ENCODE peak calls at places on chromosome 6, in eight cellular contexts. E is heart left ventricle, G is A549, V is breast epithelium, R is body of pancreas, H is tibial artery, T is K562, D is left ventricle myocardium inferior. S is an unnamed sample.

GRCh38 chr6:76861403-76861802 is 601.9 kb downstream of the HTR1B start:
- DNase-seq in R (peak), D (no peak), E (no peak), H (no peak), G (no peak), V (no peak), T (no peak), S (no peak)

GRCh38 chr6:43436577-43437282 is 9.4 kb downstream of the ABCC10 start:
- DNase-seq in V (no peak), G (peak), D (no peak), H (no peak), E (no peak), R (peak), T (peak), S (no peak)

GRCh38 chr6:28710466-28711191 is 184.9 kb downstream of the GPX5 start:
- DNase-seq in D (no peak), T (peak), V (no peak), G (peak), E (no peak), R (no peak), H (no peak), S (no peak)

GRCh38 chr6:159170999-159171712 is 2.0 kb downstream of the FNDC1 start:
- DNase-seq in T (no peak), H (no peak), E (peak), R (no peak), V (no peak), G (no peak), D (peak), S (no peak)

GRCh38 chr6:150606258-150607043 is 6.8 kb downstream of the PLEKHG1 start:
- DNase-seq in H (no peak), V (no peak), T (no peak), E (no peak), G (no peak), R (no peak), D (no peak), S (no peak)

GRCh38 chr6:155524249-155524651 is 68.6 kb upstream of the NOX3 start:
- DNase-seq in T (no peak), E (no peak), V (no peak), G (no peak), H (no peak), D (no peak), R (no peak), S (peak)

GRCh38 chr6:100479180-100480035 is 14.7 kb upstream of the SIM1 start:
- DNase-seq in V (no peak), R (no peak), E (no peak), D (no peak), H (no peak), G (no peak), T (peak), S (no peak)

GRCh38 chr6:169263836-169264608 is 10.4 kb upstream of the THBS2 start:
- DNase-seq in H (no peak), E (no peak), G (no peak), T (no peak), R (peak), D (peak), V (no peak), S (peak)

GRCh38 chr6:24122139-24122538 is 3.9 kb upstream of the NRSN1 start:
- DNase-seq in G (no peak), H (no peak), E (no peak), T (no peak), D (no peak), R (no peak), V (no peak), S (no peak)

GRCh38 chr6:11427091-11427739 is 110.3 kb upstream of the TMEM170B start:
- DNase-seq in G (no peak), H (no peak), V (no peak), E (no peak), T (no peak), D (no peak), R (no peak), S (no peak)

GRCh38 chr6:73107016-73107415 is 118.3 kb downstream of the KHDC1L start:
- DNase-seq in R (no peak), T (no peak), H (no peak), D (no peak), G (no peak), E (no peak), V (no peak), S (no peak)

GRCh38 chr6:37618916-37619605 is 78.6 kb downstream of the MDGA1 start:
- DNase-seq in V (no peak), E (no peak), D (no peak), H (no peak), R (no peak), G (no peak), T (no peak), S (no peak)

GRCh38 chr6:148307400-148307799 is 35.2 kb upstream of the SASH1 start:
- DNase-seq in V (no peak), G (no peak), E (no peak), R (no peak), D (no peak), T (no peak), H (no peak), S (no peak)

GRCh38 chr6:167227984-167228383 is 63.1 kb upstream of the UNC93A start:
- DNase-seq in D (no peak), V (no peak), T (no peak), E (no peak), G (no peak), H (no peak), R (no peak), S (no peak)

GRCh38 chr6:55777461-55777860 is 97.9 kb downstream of the BMP5 start:
- DNase-seq in G (no peak), D (no peak), E (no peak), H (no peak), V (no peak), T (no peak), R (no peak), S (no peak)

GRCh38 chr6:91669154-91669903 is 1082.5 kb upstream of the MAP3K7 start:
- DNase-seq in H (no peak), V (no peak), G (no peak), R (no peak), E (no peak), T (no peak), D (no peak), S (no peak)

GRCh38 chr6:74966712-74967111 is 239.1 kb downstream of the COL12A1 start:
- DNase-seq in G (no peak), V (no peak), D (no peak), H (no peak), R (no peak), T (no peak), E (no peak), S (no peak)

GRCh38 chr6:45872827-45873226 is 142.8 kb downstream of the CLIC5 start:
- DNase-seq in G (no peak), D (no peak), T (no peak), H (no peak), E (no peak), R (no peak), V (no peak), S (no peak)

GRCh38 chr6:31660224-31660997 is at the start of gene C6orf47:
- DNase-seq in V (peak), G (peak), T (peak), D (peak), E (peak), H (peak), R (peak), S (no peak)

GRCh38 chr6:37354526-37355384 is 972 bp downstream of the RNF8 start:
- DNase-seq in E (peak), G (peak), R (peak), H (no peak), T (peak), D (peak), V (no peak), S (no peak)

GRCh38 chr6:44859901-44860410 is 468.2 kb upstream of the RUNX2 start:
- DNase-seq in T (no peak), G (no peak), H (no peak), D (no peak), R (no peak), V (no peak), E (no peak), S (no peak)

GRCh38 chr6:122809001-122809400 is 19.9 kb downstream of the SMPDL3A start:
- DNase-seq in G (no peak), V (no peak), H (no peak), T (no peak), D (no peak), E (no peak), R (no peak), S (no peak)

GRCh38 chr6:31615748-31616147 is 714 bp downstream of the AIF1 start:
- DNase-seq in E (no peak), G (no peak), T (peak), H (no peak), D (no peak), V (no peak), R (no peak), S (no peak)

GRCh38 chr6:112802154-112802553 is 455.0 kb downstream of the RFPL4B start:
- DNase-seq in R (no peak), D (no peak), T (no peak), V (no peak), G (no peak), E (no peak), H (no peak), S (peak)

GRCh38 chr6:166167801-166168615 is at the start of gene TBXT:
- DNase-seq in E (no peak), R (no peak), H (no peak), D (no peak), V (no peak), G (peak), T (no peak), S (no peak)
- H3K4me3 ChIP-seq in E (peak), R (peak), H (no peak), D (peak), V (peak), G (peak), T (no peak), S (no peak)

DNA sequence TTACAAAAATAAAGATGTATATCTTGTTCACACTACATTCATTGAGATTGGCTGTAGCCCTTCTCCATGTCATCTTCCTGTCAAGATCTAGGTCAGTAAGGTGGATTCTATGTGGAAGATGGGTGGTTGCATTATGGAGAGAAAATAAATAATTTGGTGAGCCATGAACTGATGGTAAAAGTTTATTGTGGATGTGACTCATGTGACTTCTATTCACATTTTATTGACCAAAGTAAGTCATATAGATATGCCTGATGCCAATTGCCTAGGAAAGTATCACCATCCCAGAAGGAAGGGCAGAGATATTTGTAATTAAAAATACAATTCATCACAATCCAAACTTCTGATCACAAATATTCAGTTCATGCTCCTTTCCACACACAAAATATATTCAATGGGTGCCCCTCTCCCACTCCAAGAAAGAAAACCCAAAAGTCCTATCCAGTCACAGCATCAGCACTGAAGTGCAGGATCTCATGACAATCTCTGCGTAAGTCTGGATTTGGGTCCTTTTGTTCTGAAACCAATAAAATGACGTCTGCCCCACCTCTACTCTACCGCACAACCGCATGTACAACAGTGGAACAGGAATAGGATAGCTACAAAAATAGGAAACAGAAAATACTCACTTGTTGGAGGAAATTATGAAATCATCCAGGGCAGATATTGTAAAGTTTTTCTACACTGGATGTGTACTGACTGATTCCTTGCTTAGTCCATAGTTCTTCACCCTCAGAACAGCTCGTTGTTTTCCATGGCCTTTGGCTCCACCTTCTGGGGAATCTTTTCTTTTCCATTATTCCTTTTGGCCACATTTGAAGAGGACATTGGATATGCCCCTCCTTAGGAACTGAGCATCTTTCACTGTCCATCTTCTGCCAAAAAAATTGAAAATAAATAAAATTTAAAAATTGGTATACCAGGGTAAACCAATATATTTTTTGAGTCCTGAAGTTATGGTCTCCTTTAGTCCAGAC is 16.1 kb upstream of the SLC17A3 start:
- DNase-seq in D (no peak), R (peak), V (no peak), H (no peak), E (no peak), G (no peak), T (peak), S (no peak)
- TF ChIP-seq CTCF in D (peak), R (peak), V (no peak), H (peak), E (peak), G (peak), T (peak), S (peak)

DNA sequence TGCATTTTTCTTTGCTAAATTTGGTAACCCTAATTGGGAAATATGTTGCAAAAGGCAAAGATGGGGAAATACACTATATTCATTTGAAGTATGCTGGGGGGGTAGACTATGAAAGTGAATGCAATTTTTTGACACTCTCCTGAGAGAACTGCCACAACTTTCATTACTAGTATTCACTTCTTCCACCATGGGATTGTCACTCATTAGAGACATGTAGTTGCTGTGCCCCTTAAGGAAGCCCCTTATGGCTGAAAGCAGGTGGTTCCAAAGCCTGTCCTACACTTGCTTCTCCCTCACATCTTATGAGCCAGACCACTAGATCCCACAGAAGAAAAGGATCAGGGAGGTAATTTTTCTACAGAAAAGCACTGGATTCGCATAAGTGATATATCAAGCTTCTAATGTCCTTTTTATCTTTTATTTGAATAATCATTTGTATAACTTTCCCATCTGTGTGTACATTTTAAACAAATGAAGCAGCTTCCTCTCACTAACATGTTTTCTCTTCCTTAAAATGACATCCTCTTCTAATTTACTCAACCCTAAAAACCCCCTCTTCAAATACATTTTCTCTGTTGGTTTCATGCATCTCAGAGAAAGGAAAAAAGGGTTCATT is 83.8 kb downstream of the GCLC start:
- DNase-seq in V (no peak), H (no peak), D (no peak), R (no peak), G (no peak), E (no peak), T (no peak), S (no peak)
- H3K4me3 ChIP-seq in V (no peak), H (no peak), D (no peak), R (no peak), G (no peak), E (no peak), T (no peak), S (no peak)

DNA sequence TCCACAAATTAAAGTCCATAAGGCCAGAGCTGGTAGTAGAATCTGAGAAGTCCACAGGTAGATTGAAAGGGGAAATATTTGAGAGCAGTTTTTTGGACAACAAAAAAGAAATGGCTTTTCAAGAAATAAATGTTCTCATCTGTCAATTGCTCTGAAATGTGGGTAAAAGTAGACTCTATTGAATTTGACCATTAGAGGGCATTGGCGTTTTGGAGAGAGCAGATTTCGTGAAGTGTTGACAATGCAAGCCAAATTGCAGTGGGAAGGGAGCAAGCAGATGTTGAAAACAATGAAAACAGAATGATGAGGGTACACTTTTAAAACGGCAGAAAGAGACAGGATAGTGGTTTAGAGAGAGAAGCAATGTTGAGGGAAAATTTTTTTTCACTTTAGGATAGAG is 149.1 kb upstream of the FAM83B start:
- DNase-seq in V (no peak), R (peak), E (no peak), D (no peak), G (no peak), H (no peak), T (no peak), S (no peak)
- TF ChIP-seq CTCF in V (no peak), R (peak), E (peak), D (no peak), G (peak), H (no peak), T (no peak), S (peak)

DNA sequence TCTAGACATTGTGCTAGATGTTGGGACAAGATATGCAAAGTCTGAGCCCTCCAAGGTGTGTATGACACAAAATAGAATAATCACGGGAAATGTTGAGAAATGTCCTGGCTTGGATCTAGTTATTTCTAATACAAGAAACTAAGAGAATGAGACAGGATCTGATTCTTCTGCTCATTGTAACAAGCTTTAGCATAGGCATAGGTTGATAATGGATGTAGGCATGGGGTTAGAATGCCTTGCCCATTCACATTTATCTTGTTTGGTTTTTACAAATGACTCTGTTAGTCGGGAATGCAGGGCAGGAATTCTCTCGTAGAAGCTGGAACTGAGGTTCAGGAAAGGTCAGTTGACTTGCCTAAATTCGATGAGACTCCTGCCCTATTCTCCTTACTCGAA is 1.5 kb upstream of the SLC26A8 start:
- DNase-seq in V (no peak), D (no peak), G (no peak), H (no peak), R (no peak), E (no peak), T (no peak), S (no peak)
- H3K4me3 ChIP-seq in V (no peak), D (no peak), G (no peak), H (no peak), R (no peak), E (no peak), T (no peak), S (no peak)

GRCh38 chr6:6648659-6649343 is 60.3 kb downstream of the LY86 start:
- DNase-seq in E (no peak), H (no peak), G (no peak), V (no peak), T (no peak), D (no peak), R (no peak), S (no peak)

GRCh38 chr6:6649824-6650349 is 61.4 kb downstream of the LY86 start:
- DNase-seq in T (no peak), G (no peak), E (no peak), D (no peak), R (no peak), V (no peak), H (no peak), S (no peak)

GRCh38 chr6:6646384-6646783 is 57.9 kb downstream of the LY86 start:
- DNase-seq in T (no peak), D (no peak), V (no peak), H (no peak), E (no peak), R (no peak), G (no peak), S (no peak)

GRCh38 chr6:6645266-6645917 is 56.9 kb downstream of the LY86 start:
- DNase-seq in E (no peak), V (no peak), T (no peak), H (no peak), D (no peak), G (no peak), R (no peak), S (no peak)

GRCh38 chr6:6646859-6647258 is 58.3 kb downstream of the LY86 start:
- DNase-seq in H (no peak), G (no peak), D (no peak), R (no peak), E (no peak), T (peak), V (no peak), S (no peak)
- TF ChIP-seq CTCF in H (no peak), G (no peak), D (no peak), R (no peak), E (no peak), T (peak), V (no peak), S (peak)

S was measured in epithelial cell of proximal tubule.